ENCODE peak calls at places on chromosomes 1 and 21, in six cellular contexts. R, E, C, Z, L and U are unnamed samples.

GRCh38 chr1:198465201-198466144 is 75.0 kb downstream of the ATP6V1G3 start:
- DNase-seq in R (peak; percentile 20), E (peak; percentile 20), C (peak; percentile 66), Z (peak; percentile 59), L (peak; percentile 74), U (peak; percentile 65)

GRCh38 chr1:74517599-74518051 is 5.2 kb upstream of the LRRC53 start:
- DNase-seq in R (no peak), E (no peak), C (no peak), Z (no peak), L (no peak), U (no peak)

GRCh38 chr1:248805905-248806304 is 19.8 kb downstream of the SH3BP5L start:
- DNase-seq in R (no peak), E (no peak), C (no peak), Z (no peak), L (no peak), U (no peak)

GRCh38 chr1:15249032-15249601 is 2.1 kb downstream of the FHAD1 start:
- DNase-seq in R (no peak), E (no peak), C (no peak), Z (peak; percentile 29), L (no peak), U (no peak)

GRCh38 chr21:19557046-19557445 is 1153.5 kb upstream of the TMPRSS15 start:
- DNase-seq in R (no peak), E (no peak), C (no peak), Z (no peak), L (no peak), U (no peak)

GRCh38 chr1:53339736-53340385 is 12.0 kb upstream of the LRP8 start:
- DNase-seq in R (no peak), E (no peak), C (no peak), Z (no peak), L (no peak), U (no peak)

GRCh38 chr21:46617267-46618051 is 12.6 kb upstream of the S100B start:
- DNase-seq in R (no peak), E (no peak), C (no peak), Z (peak; percentile 79), L (peak; percentile 4), U (no peak)

GRCh38 chr21:14120091-14120734 is 90.5 kb downstream of the LIPI start:
- DNase-seq in R (no peak), E (peak; percentile 25), C (no peak), Z (no peak), L (peak; percentile 33), U (peak; percentile 26)

GRCh38 chr1:84774674-84775548 is 84.7 kb upstream of the SSX2IP start:
- DNase-seq in R (no peak), E (no peak), C (no peak), Z (no peak), L (peak; percentile 94), U (no peak)

GRCh38 chr1:60715970-60716369 is 366.4 kb upstream of the NFIA start:
- DNase-seq in R (no peak), E (no peak), C (no peak), Z (no peak), L (no peak), U (no peak)

GRCh38 chr1:54885863-54886723 is 902 bp downstream of the DHCR24 start:
- DNase-seq in R (no peak), E (peak; percentile 51), C (peak; percentile 77), Z (peak; percentile 62), L (peak; percentile 82), U (peak; percentile 79)

GRCh38 chr1:168287237-168287664 is 6.6 kb downstream of the TBX19 start:
- DNase-seq in R (no peak), E (no peak), C (peak; percentile 61), Z (peak; percentile 78), L (peak; percentile 78), U (peak; percentile 79)

GRCh38 chr21:14086553-14086952 is 124.2 kb downstream of the LIPI start:
- DNase-seq in R (no peak), E (no peak), C (peak; percentile 2), Z (no peak), L (no peak), U (no peak)

GRCh38 chr1:21944261-21945074 is 7.4 kb upstream of the HSPG2 start:
- DNase-seq in R (no peak), E (no peak), C (no peak), Z (peak; percentile 47), L (no peak), U (no peak)

GRCh38 chr1:5525597-5526384 is 466.4 kb downstream of the NPHP4 start:
- DNase-seq in R (no peak), E (no peak), C (no peak), Z (no peak), L (no peak), U (no peak)

GRCh38 chr1:4066860-4067599 is 167.0 kb upstream of the C1orf174 start:
- DNase-seq in R (no peak), E (no peak), C (no peak), Z (no peak), L (no peak), U (no peak)
- H3K9me3 ChIP-seq in R (no peaks in the 10 kb centered on the region), E (no peaks in the 10 kb centered on the region), C (peaks cover 52% of the 10 kb centered on the region), Z (peaks cover 6% of the 10 kb centered on the region), L (peaks cover 16% of the 10 kb centered on the region), U (no peaks in the 10 kb centered on the region)

DNA sequence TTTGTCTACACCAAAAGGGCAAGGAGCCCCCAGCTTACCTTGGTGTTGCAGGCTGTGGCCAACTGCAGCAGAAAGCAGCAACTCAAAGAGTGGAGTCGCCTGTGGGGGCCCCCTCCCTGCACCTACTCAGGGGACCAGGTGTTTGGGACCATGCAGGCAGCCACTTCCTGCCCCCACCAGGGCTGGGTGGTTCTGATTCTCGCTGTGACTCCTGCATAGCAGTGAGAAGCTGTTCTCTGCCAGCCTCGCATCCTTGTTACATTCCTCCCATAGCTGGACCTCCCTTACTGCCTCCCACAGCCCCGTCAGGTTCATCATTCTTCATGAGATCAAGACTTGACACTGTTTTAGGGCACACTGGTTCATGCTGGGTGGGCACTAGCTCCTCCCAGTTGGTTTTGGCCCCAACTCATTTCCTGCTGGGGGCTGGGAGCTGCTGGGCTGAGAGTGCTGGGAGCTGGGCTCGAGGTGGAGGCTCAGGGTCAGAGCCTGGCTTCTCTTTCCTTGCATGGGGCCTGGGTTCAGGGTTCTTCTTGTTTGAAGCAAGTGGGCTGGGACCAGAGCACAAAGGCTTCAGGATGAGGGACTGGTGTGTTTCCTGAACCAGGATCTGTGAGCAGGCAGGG is 146.9 kb upstream of the C1orf174 start:
- DNase-seq in R (no peak), E (no peak), C (no peak), Z (no peak), L (no peak), U (no peak)
- H3K4me2 ChIP-seq in R (no peak overlapping the region), E (no peak overlapping the region), C (no peak overlapping the region), Z (no peak overlapping the region), L (no peak overlapping the region), U (no peak overlapping the region)

DNA sequence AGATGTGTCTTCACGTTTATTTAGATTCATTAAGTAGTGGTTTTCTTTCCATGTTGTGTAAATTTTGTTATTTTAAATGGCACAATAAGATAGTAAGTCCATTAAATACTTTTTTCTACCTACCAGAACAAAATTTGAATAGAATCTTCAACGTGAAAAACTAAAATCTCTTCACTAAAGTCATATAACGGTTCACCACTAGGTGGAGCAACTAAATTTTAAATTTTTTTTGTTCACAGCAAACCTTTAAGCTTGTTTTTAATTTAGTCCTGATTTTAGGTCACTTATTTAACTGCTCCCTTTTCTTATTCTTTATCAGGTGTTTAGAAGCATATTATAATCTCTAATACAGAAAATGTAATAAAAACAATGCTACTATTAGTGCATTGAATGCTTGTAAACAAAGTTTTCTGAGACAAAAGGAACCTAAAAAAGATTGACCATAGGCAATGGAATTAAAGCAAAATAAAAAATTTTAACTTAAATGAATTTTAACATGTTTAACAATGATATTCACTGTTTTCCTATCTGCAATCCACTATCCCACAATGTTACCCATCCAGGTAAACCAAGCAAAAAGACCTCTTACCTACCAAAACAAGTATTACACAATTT is 28.3 kb upstream of the PKN2 start:
- DNase-seq in R (no peak), E (peak; percentile 30), C (no peak), Z (peak; percentile 9), L (peak; percentile 60), U (no peak)
- TF ChIP-seq CTCF in R (peak; percentile 60), E (peak; percentile 80), C (peak; percentile 53), Z (peak; percentile 60), L (peak; percentile 83), U (peak; percentile 93)

GRCh38 chr21:30468912-30469812 is 11.0 kb downstream of the KRTAP19-1 start:
- DNase-seq in R (no peak), E (no peak), C (no peak), Z (no peak), L (no peak), U (no peak)
- H3K9me3 ChIP-seq in R (no peaks in the 10 kb centered on the region), E (no peaks in the 10 kb centered on the region), C (no peaks in the 10 kb centered on the region), Z (no peaks in the 10 kb centered on the region), L (no peaks in the 10 kb centered on the region), U (no peaks in the 10 kb centered on the region)

GRCh38 chr1:81702079-81702715 is 98.5 kb upstream of the ADGRL2 start:
- DNase-seq in R (no peak), E (no peak), C (peak; percentile 42), Z (no peak), L (no peak), U (peak; percentile 44)

GRCh38 chr1:81701071-81701470 is 99.7 kb upstream of the ADGRL2 start:
- DNase-seq in R (no peak), E (no peak), C (no peak), Z (no peak), L (no peak), U (no peak)

GRCh38 chr1:81703352-81703735 is 97.4 kb upstream of the ADGRL2 start:
- DNase-seq in R (no peak), E (no peak), C (peak; percentile 50), Z (peak; percentile 74), L (peak; percentile 81), U (no peak)

GRCh38 chr1:81702903-81703302 is 97.8 kb upstream of the ADGRL2 start:
- DNase-seq in R (no peak), E (no peak), C (peak; percentile 95), Z (peak; percentile 94), L (peak; percentile 94), U (no peak)

GRCh38 chr1:81703736-81704463 is 96.8 kb upstream of the ADGRL2 start:
- DNase-seq in R (no peak), E (no peak), C (peak; percentile 75), Z (peak; percentile 40), L (peak; percentile 85), U (peak; percentile 92)
- H3K4me2 ChIP-seq in R (peak overlapping the region; percentile 87), E (peak overlapping the region; percentile 66), C (peak overlapping the region; percentile 41), Z (peak overlapping the region; percentile 83), L (peak overlapping the region; percentile 80), U (peak overlapping the region; percentile 84)